ENCODE peak calls at places on chromosome 12, in six cellular contexts. B is choroid plexus epithelial cell, I is psoas muscle, E is PC-3, T is heart left ventricle, Z is progenitor cell of endocrine pancreas. C is an unnamed sample.

GRCh38 chr12:56449622-56449984 is 377 bp upstream of the TIMELESS start:
- DNase-seq in B (no peak), I (no peak), E (no peak), T (no peak), Z (no peak), C (no peak)

GRCh38 chr12:65829716-65830115 is 5.4 kb downstream of the HMGA2 start:
- DNase-seq in B (no peak), I (no peak), E (no peak), T (no peak), Z (no peak), C (no peak)

GRCh38 chr12:106205208-106206069 is 42.4 kb downstream of the CKAP4 start:
- DNase-seq in B (no peak), I (peak), E (peak), T (peak), Z (no peak), C (no peak)

GRCh38 chr12:12897286-12897685 is 5.9 kb downstream of the GPRC5A start:
- DNase-seq in B (no peak), I (no peak), E (no peak), T (no peak), Z (no peak), C (no peak)

GRCh38 chr12:118164798-118165486 is 29.0 kb downstream of the PEBP1 start:
- DNase-seq in B (peak), I (no peak), E (peak), T (peak), Z (peak), C (no peak)

GRCh38 chr12:1332327-1332726 is 262.1 kb downstream of the FBXL14 start:
- DNase-seq in B (peak), I (no peak), E (peak), T (no peak), Z (no peak), C (no peak)

GRCh38 chr12:104083769-104084475 is 19.6 kb downstream of the HCFC2 start:
- DNase-seq in B (no peak), I (no peak), E (no peak), T (no peak), Z (no peak), C (no peak)

GRCh38 chr12:130161261-130162231 is 718 bp upstream of the FZD10 start:
- DNase-seq in B (peak), I (peak), E (no peak), T (peak), Z (no peak), C (no peak)

GRCh38 chr12:127516467-127516866 is 750.5 kb upstream of the TMEM132C start:
- DNase-seq in B (peak), I (no peak), E (peak), T (no peak), Z (no peak), C (no peak)

GRCh38 chr12:4807116-4807783 is 87.0 kb downstream of the GALNT8 start:
- DNase-seq in B (no peak), I (no peak), E (no peak), T (no peak), Z (no peak), C (no peak)

GRCh38 chr12:56988207-56988739 is 18.1 kb downstream of the ZBTB39 start:
- DNase-seq in B (no peak), I (no peak), E (no peak), T (peak), Z (no peak), C (no peak)

GRCh38 chr12:52413787-52414345 is 7.7 kb upstream of the KRT82 start:
- DNase-seq in B (no peak), I (no peak), E (no peak), T (no peak), Z (no peak), C (no peak)

GRCh38 chr12:130336723-130337475 is 788 bp upstream of the PIWIL1 start:
- DNase-seq in B (no peak), I (no peak), E (no peak), T (no peak), Z (no peak), C (no peak)

GRCh38 chr12:94783862-94784261 is 133.5 kb upstream of the TMCC3 start:
- DNase-seq in B (peak), I (no peak), E (peak), T (no peak), Z (no peak), C (no peak)

GRCh38 chr12:27984275-27984674 is 11.7 kb upstream of the PTHLH start:
- DNase-seq in B (peak), I (no peak), E (peak), T (no peak), Z (no peak), C (no peak)

GRCh38 chr12:130031571-130032189 is 127.9 kb upstream of the TMEM132D start:
- DNase-seq in B (peak), I (peak), E (peak), T (no peak), Z (peak), C (no peak)

GRCh38 chr12:98579347-98579746 is 14.1 kb upstream of the SLC25A3 start:
- DNase-seq in B (peak), I (no peak), E (no peak), T (no peak), Z (no peak), C (no peak)

GRCh38 chr12:92505373-92506340 is 197.1 kb upstream of the PLEKHG7 start:
- DNase-seq in B (peak), I (peak), E (no peak), T (peak), Z (no peak), C (peak)

GRCh38 chr12:63151898-63152700 is 1.1 kb upstream of the AVPR1A start:
- DNase-seq in B (peak), I (no peak), E (peak), T (peak), Z (peak), C (no peak)

GRCh38 chr12:32134144-32134888 is 27.7 kb downstream of the BICD1 start:
- DNase-seq in B (peak), I (no peak), E (peak), T (no peak), Z (no peak), C (no peak)

GRCh38 chr12:116924558-116925453 is 14.1 kb downstream of the FBXW8 start:
- DNase-seq in B (peak), I (peak), E (peak), T (no peak), Z (no peak), C (no peak)

GRCh38 chr12:126773012-126773411 is 1494.0 kb upstream of the TMEM132C start:
- DNase-seq in B (no peak), I (no peak), E (no peak), T (no peak), Z (no peak), C (no peak)

GRCh38 chr12:45388545-45388944 is 172.7 kb downstream of the ANO6 start:
- DNase-seq in B (peak), I (no peak), E (peak), T (peak), Z (no peak), C (no peak)

GRCh38 chr12:13141686-13142085 is 38.2 kb upstream of the GSG1 start:
- DNase-seq in B (no peak), I (no peak), E (no peak), T (no peak), Z (no peak), C (no peak)

GRCh38 chr12:47725091-47725772 is at the start of gene ENDOU:
- DNase-seq in B (no peak), I (no peak), E (no peak), T (no peak), Z (no peak), C (no peak)

GRCh38 chr12:87667378-87667777 is 361.8 kb downstream of the C12orf50 start:
- DNase-seq in B (peak), I (no peak), E (peak), T (no peak), Z (no peak), C (no peak)

GRCh38 chr12:67702136-67702535 is 53.6 kb downstream of the DYRK2 start:
- DNase-seq in B (no peak), I (no peak), E (no peak), T (no peak), Z (no peak), C (no peak)

GRCh38 chr12:46915082-46915481 is 89.3 kb upstream of the SLC38A4 start:
- DNase-seq in B (peak), I (peak), E (peak), T (no peak), Z (no peak), C (peak)

GRCh38 chr12:99870085-99870484 is 114.7 kb downstream of the ANKS1B start:
- DNase-seq in B (no peak), I (no peak), E (no peak), T (no peak), Z (no peak), C (no peak)

GRCh38 chr12:115871714-115872113 is 405.8 kb downstream of the MED13L start:
- DNase-seq in B (peak), I (no peak), E (peak), T (no peak), Z (no peak), C (no peak)

GRCh38 chr12:50595667-50596066 is 90.9 kb downstream of the DIP2B start:
- DNase-seq in B (no peak), I (no peak), E (no peak), T (no peak), Z (no peak), C (no peak)

GRCh38 chr12:10584415-10584814 is 29.0 kb downstream of the MAGOHB start:
- DNase-seq in B (peak), I (no peak), E (no peak), T (no peak), Z (no peak), C (no peak)

GRCh38 chr12:34397591-34398365 is 375.5 kb downstream of the ALG10 start:
- DNase-seq in B (no peak), I (peak), E (no peak), T (peak), Z (peak), C (peak)

GRCh38 chr12:89980236-89980635 is 271.6 kb upstream of the ATP2B1 start:
- DNase-seq in B (peak), I (no peak), E (peak), T (no peak), Z (no peak), C (no peak)

GRCh38 chr12:25236190-25236589 is 14.5 kb downstream of the KRAS start:
- DNase-seq in B (peak), I (no peak), E (no peak), T (no peak), Z (no peak), C (no peak)

GRCh38 chr12:30796891-30797371 is 42.2 kb upstream of the CAPRIN2 start:
- DNase-seq in B (peak), I (no peak), E (peak), T (no peak), Z (no peak), C (no peak)

GRCh38 chr12:29743801-29744200 is 39.9 kb downstream of the TMTC1 start:
- DNase-seq in B (peak), I (no peak), E (peak), T (no peak), Z (no peak), C (no peak)

GRCh38 chr12:107984973-107985372 is 144.1 kb upstream of the WSCD2 start:
- DNase-seq in B (no peak), I (no peak), E (no peak), T (no peak), Z (no peak), C (no peak)

GRCh38 chr12:107992870-107993451 is 136.1 kb upstream of the WSCD2 start:
- DNase-seq in B (peak), I (no peak), E (peak), T (no peak), Z (peak), C (no peak)

GRCh38 chr12:107986183-107986582 is 142.9 kb upstream of the WSCD2 start:
- DNase-seq in B (no peak), I (no peak), E (no peak), T (no peak), Z (no peak), C (no peak)

GRCh38 chr12:107992016-107992415 is 137.1 kb upstream of the WSCD2 start:
- DNase-seq in B (no peak), I (no peak), E (no peak), T (no peak), Z (no peak), C (no peak)

DNA sequence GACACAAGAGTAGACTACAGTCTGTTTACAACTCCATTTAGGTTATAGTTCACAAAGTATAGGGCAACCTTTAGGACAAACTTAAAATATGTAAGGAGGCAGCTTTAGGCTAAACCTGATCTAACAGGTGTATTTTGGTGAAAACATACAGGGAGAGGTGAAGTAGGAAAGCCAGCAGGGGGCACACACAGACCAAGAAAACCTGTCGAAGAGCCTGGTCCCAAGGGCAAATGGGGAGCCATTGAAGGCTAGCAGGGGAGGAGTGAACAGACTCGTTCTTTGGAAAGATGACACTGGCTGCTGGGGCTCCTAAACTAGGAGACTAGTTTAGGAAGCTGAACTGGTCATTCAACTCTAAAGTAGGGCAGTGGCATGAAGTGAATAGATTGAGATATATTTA is 138.8 kb upstream of the WSCD2 start:
- DNase-seq in B (peak), I (peak), E (peak), T (no peak), Z (peak), C (peak)
- TF ChIP-seq CTCF in B (peak), I (peak), E (peak), T (peak), Z (peak), C (peak)

DNA sequence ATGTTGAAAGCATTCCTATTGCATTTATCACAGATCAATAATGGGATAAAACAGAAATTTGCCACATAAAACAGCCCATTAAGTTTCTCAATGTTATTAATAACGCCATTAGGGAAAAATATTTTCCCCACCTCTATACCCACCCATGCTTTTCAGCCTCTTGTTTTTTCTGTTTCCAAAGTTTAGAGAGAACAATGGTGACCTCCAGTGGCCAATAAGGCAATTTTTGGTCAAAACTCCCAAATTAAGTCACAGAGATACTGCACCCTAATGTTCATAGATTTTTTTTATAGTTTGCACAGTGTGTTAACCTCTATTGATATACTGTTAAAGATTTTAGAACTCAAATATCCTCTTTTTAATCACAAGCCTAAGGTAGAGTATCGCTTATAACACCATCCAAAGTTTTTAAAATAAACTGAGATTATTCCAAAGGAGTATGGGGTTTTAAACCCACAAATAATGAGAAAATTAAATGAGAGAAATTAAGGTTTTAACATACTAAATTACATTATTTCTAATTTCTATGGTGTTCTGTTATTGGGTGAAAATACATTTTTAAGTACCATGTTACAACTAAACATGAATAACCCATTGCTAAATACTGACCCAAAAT is 184.7 kb upstream of the DCN start:
- DNase-seq in B (peak), I (no peak), E (peak), T (no peak), Z (no peak), C (no peak)
- TF ChIP-seq CTCF in B (peak), I (peak), E (peak), T (no peak), Z (peak), C (peak)

DNA sequence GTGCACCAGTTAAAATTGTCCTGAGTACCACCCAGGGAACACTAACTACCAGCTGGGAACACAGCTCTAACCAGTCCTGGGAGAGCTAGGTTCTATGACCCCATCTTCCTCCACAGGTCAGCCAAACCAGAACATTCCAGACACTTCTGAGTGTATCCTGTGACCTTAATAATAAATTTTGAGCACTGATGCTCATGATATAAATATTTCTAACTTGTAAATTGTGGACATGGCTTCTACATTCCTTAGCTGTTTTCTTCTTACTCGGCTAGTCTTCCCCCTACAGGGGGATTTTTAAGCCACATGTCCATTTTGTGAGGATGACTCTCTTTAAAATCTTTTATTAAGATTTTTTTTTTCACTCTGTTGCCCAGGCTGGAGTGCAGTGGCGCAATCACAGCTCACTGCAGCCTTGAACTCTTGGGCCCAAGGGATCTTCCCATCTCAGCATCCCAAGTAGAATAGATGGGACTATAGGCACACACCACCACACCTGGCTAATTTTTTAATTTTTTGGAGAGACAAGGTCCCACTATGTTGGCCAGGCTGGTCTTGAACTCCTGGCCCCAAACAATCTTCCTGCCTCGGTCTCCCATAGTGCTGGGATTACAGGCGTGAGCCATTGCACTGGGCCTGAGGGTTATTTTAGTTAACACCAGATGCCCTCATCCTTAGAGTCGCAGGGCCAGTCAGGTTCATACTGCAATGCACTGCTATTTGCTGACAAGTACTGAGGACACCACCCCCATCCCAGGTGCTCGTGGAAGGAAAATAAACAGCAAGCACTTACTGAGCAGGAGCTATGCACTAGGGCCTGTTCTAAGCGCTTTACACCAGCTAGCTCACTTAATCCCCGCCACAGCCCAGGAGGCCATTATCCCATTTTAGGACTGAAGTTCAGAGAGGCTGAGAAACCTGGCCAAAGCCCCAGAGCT is 142.6 kb upstream of the NCOR2 start:
- DNase-seq in B (peak), I (no peak), E (no peak), T (no peak), Z (no peak), C (peak)
- TF ChIP-seq CTCF in B (peak), I (no peak), E (peak), T (no peak), Z (no peak), C (peak)

GRCh38 chr12:123601602-123602489 is at the start of gene DDX55:
- DNase-seq in B (peak), I (peak), E (peak), T (peak), Z (peak), C (peak)
- TF ChIP-seq CTCF in B (peak), I (peak), E (peak), T (peak), Z (peak), C (peak)

DNA sequence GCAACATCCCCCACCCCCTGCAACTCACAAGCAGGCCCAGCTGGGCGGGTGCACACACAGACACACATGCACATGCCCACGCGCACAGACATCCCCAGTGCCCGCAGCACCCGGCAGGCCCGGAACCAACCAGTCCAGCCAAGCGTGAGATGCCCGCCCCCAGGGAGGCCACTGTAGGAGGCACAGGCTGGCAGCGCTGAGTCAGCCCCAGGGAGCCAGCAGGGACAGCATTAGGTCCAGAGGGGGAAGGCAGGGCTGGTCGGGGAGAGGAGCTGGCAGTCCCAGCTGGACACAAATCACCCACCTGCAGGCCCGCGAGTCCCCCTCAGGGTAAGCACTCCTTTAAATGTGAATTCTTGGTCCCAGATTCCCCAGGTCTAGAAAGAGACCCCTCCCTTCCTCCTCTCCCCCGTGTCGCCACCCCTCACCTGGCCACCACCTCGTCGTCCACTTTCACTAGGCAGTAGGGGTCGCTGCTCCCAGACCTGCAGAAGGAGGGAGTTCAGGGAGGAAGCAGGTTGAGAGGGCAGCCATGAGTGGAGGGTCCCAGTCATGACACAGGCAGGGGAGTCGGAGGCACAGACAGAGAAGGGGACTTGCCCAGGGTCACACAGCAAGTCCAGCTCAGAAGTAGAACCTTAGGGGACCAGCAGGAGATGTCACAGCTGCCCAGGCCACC is 5.0 kb downstream of the RASAL1 start:
- DNase-seq in B (no peak), I (no peak), E (peak), T (no peak), Z (no peak), C (no peak)
- TF ChIP-seq CTCF in B (peak), I (no peak), E (peak), T (no peak), Z (peak), C (no peak)

C was measured in tibial nerve.